ENCODE peak calls at places on chromosomes 16 and 17, in five cellular contexts. One of them, this sample, is unnamed.

GRCh38 chr16:17224859-17225258 is 245.9 kb downstream of the XYLT1 start:
- DNase-seq in CD8-positive, alpha-beta memory T cell: peak; percentile 45
- DNase-seq in heart right ventricle: peak; percentile 27
- DNase-seq in adrenal gland: peak; percentile 74
- DNase-seq in breast epithelium: peak; percentile 73
- DNase-seq in this sample: peak; percentile 38

GRCh38 chr17:47708312-47708863 is 14.4 kb downstream of the TBKBP1 start:
- DNase-seq in CD8-positive, alpha-beta memory T cell: no peak
- DNase-seq in heart right ventricle: no peak
- DNase-seq in adrenal gland: no peak
- DNase-seq in breast epithelium: no peak
- DNase-seq in this sample: peak; percentile 49

GRCh38 chr17:41812176-41813038 is at the start of gene FKBP10:
- DNase-seq in CD8-positive, alpha-beta memory T cell: peak; percentile 44
- DNase-seq in heart right ventricle: peak; percentile 64
- DNase-seq in adrenal gland: peak; percentile 74
- DNase-seq in breast epithelium: peak; percentile 36
- DNase-seq in this sample: peak; percentile 78

GRCh38 chr17:4072487-4073157 is 70.2 kb downstream of the ZZEF1 start:
- DNase-seq in CD8-positive, alpha-beta memory T cell: no peak
- DNase-seq in heart right ventricle: no peak
- DNase-seq in adrenal gland: no peak
- DNase-seq in breast epithelium: no peak
- DNase-seq in this sample: no peak

GRCh38 chr17:20184977-20185619 is 175.9 kb downstream of the SPECC1 start:
- DNase-seq in CD8-positive, alpha-beta memory T cell: no peak
- DNase-seq in heart right ventricle: no peak
- DNase-seq in adrenal gland: no peak
- DNase-seq in breast epithelium: no peak
- DNase-seq in this sample: no peak

GRCh38 chr16:10831899-10832886 is 13.6 kb upstream of the TVP23A start:
- DNase-seq in CD8-positive, alpha-beta memory T cell: no peak
- DNase-seq in heart right ventricle: no peak
- DNase-seq in adrenal gland: no peak
- DNase-seq in breast epithelium: no peak
- DNase-seq in this sample: no peak

GRCh38 chr17:40371261-40371929 is 6.9 kb upstream of the GJD3 start:
- DNase-seq in CD8-positive, alpha-beta memory T cell: peak; percentile 40
- DNase-seq in heart right ventricle: no peak
- DNase-seq in adrenal gland: no peak
- DNase-seq in breast epithelium: no peak
- DNase-seq in this sample: no peak

GRCh38 chr17:3887811-3888210 is 5.0 kb downstream of the CAMKK1 start:
- DNase-seq in CD8-positive, alpha-beta memory T cell: no peak
- DNase-seq in heart right ventricle: no peak
- DNase-seq in adrenal gland: no peak
- DNase-seq in breast epithelium: no peak
- DNase-seq in this sample: no peak

GRCh38 chr16:50246299-50247122 is 19.8 kb upstream of the ADCY7 start:
- DNase-seq in CD8-positive, alpha-beta memory T cell: no peak
- DNase-seq in heart right ventricle: peak; percentile 38
- DNase-seq in adrenal gland: no peak
- DNase-seq in breast epithelium: peak; percentile 13
- DNase-seq in this sample: peak; percentile 75

GRCh38 chr16:15495898-15496297 is 61.5 kb downstream of the BMERB1 start:
- DNase-seq in CD8-positive, alpha-beta memory T cell: no peak
- DNase-seq in heart right ventricle: no peak
- DNase-seq in adrenal gland: no peak
- DNase-seq in breast epithelium: no peak
- DNase-seq in this sample: no peak

GRCh38 chr16:14501331-14502255 is 128.5 kb downstream of the PARN start:
- DNase-seq in CD8-positive, alpha-beta memory T cell: no peak
- DNase-seq in heart right ventricle: peak; percentile 83
- DNase-seq in adrenal gland: peak; percentile 89
- DNase-seq in breast epithelium: peak; percentile 89
- DNase-seq in this sample: peak; percentile 89

GRCh38 chr17:32491371-32492280 is 4.8 kb downstream of the CDK5R1 start:
- DNase-seq in CD8-positive, alpha-beta memory T cell: no peak
- DNase-seq in heart right ventricle: no peak
- DNase-seq in adrenal gland: no peak
- DNase-seq in breast epithelium: no peak
- DNase-seq in this sample: no peak

GRCh38 chr17:62064791-62065563 is at the start of gene MED13:
- DNase-seq in CD8-positive, alpha-beta memory T cell: peak; percentile 53
- DNase-seq in heart right ventricle: peak; percentile 69
- DNase-seq in adrenal gland: peak; percentile 83
- DNase-seq in breast epithelium: peak; percentile 50
- DNase-seq in this sample: peak; percentile 75

GRCh38 chr17:48144976-48145798 is 37.6 kb downstream of the SNX11 start:
- DNase-seq in CD8-positive, alpha-beta memory T cell: no peak
- DNase-seq in heart right ventricle: no peak
- DNase-seq in adrenal gland: no peak
- DNase-seq in breast epithelium: no peak
- DNase-seq in this sample: no peak

GRCh38 chr17:12229315-12229714 is 208.6 kb downstream of the MAP2K4 start:
- DNase-seq in CD8-positive, alpha-beta memory T cell: no peak
- DNase-seq in heart right ventricle: no peak
- DNase-seq in adrenal gland: no peak
- DNase-seq in breast epithelium: no peak
- DNase-seq in this sample: no peak

GRCh38 chr16:69176033-69176780 is 10.8 kb upstream of the SNTB2 start:
- DNase-seq in CD8-positive, alpha-beta memory T cell: no peak
- DNase-seq in heart right ventricle: no peak
- DNase-seq in adrenal gland: no peak
- DNase-seq in breast epithelium: no peak
- DNase-seq in this sample: no peak

GRCh38 chr17:73749906-73750305 is 105.7 kb upstream of the SDK2 start:
- DNase-seq in CD8-positive, alpha-beta memory T cell: no peak
- DNase-seq in heart right ventricle: peak; percentile 36
- DNase-seq in adrenal gland: no peak
- DNase-seq in breast epithelium: no peak
- DNase-seq in this sample: no peak

GRCh38 chr17:57999496-58000017 is 7.5 kb downstream of the SRSF1 start:
- DNase-seq in CD8-positive, alpha-beta memory T cell: peak; percentile 63
- DNase-seq in heart right ventricle: no peak
- DNase-seq in adrenal gland: no peak
- DNase-seq in breast epithelium: no peak
- DNase-seq in this sample: no peak

GRCh38 chr16:48076455-48077012 is 79.3 kb downstream of the ABCC12 start:
- DNase-seq in CD8-positive, alpha-beta memory T cell: no peak
- DNase-seq in heart right ventricle: no peak
- DNase-seq in adrenal gland: no peak
- DNase-seq in breast epithelium: no peak
- DNase-seq in this sample: no peak

GRCh38 chr17:75950850-75951554 is 10.2 kb upstream of the FBF1 start:
- DNase-seq in CD8-positive, alpha-beta memory T cell: no peak
- DNase-seq in heart right ventricle: no peak
- DNase-seq in adrenal gland: no peak
- DNase-seq in breast epithelium: no peak
- DNase-seq in this sample: no peak

GRCh38 chr16:70575376-70575775 is 51.8 kb downstream of the SF3B3 start:
- DNase-seq in CD8-positive, alpha-beta memory T cell: no peak
- DNase-seq in heart right ventricle: no peak
- DNase-seq in adrenal gland: no peak
- DNase-seq in breast epithelium: no peak
- DNase-seq in this sample: no peak
- H3K27ac ChIP-seq in CD8-positive, alpha-beta memory T cell: no peak overlapping the region
- H3K27ac ChIP-seq in heart right ventricle: no peak overlapping the region
- H3K27ac ChIP-seq in adrenal gland: no peak overlapping the region
- H3K27ac ChIP-seq in breast epithelium: peak overlapping the region; percentile 61
- H3K27ac ChIP-seq in this sample: no peak overlapping the region

DNA sequence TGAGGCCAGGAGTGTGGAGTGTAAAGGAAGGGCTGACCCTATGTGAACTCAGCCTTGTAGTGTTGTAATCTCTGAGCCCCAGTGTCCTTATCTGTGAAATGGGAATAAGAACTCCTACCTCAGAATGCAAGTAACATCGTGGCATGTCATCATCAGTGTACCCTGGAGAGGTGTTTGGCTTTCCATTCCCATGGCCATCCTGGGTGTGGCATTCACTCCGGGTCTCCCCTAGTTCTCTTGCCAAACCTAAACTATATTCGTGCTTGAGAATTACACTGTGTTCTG is 1.9 kb downstream of the NXPH3 start:
- DNase-seq in CD8-positive, alpha-beta memory T cell: no peak
- DNase-seq in heart right ventricle: no peak
- DNase-seq in adrenal gland: no peak
- DNase-seq in breast epithelium: no peak
- DNase-seq in this sample: no peak
- H3K4me3 ChIP-seq in CD8-positive, alpha-beta memory T cell: no peak overlapping the region
- H3K4me3 ChIP-seq in heart right ventricle: peak overlapping the region; percentile 79
- H3K4me3 ChIP-seq in adrenal gland: no peak overlapping the region
- H3K4me3 ChIP-seq in breast epithelium: peak overlapping the region; percentile 68
- H3K4me3 ChIP-seq in this sample: no peak overlapping the region

GRCh38 chr17:79440251-79440650 is 170.6 kb downstream of the RBFOX3 start:
- DNase-seq in CD8-positive, alpha-beta memory T cell: no peak
- DNase-seq in heart right ventricle: no peak
- DNase-seq in adrenal gland: no peak
- DNase-seq in breast epithelium: no peak
- DNase-seq in this sample: no peak
- H3K27me3 ChIP-seq in CD8-positive, alpha-beta memory T cell: no peaks in the 10 kb centered on the region
- H3K27me3 ChIP-seq in heart right ventricle: peaks cover 70% of the 10 kb centered on the region
- H3K27me3 ChIP-seq in adrenal gland: peaks cover 6% of the 10 kb centered on the region
- H3K27me3 ChIP-seq in breast epithelium: peaks cover 48% of the 10 kb centered on the region
- H3K27me3 ChIP-seq in this sample: peaks cover 3% of the 10 kb centered on the region

GRCh38 chr16:86570542-86571196 is 4.0 kb downstream of the FOXC2 start:
- DNase-seq in CD8-positive, alpha-beta memory T cell: no peak
- DNase-seq in heart right ventricle: no peak
- DNase-seq in adrenal gland: no peak
- DNase-seq in breast epithelium: no peak
- DNase-seq in this sample: no peak

GRCh38 chr16:86571197-86571915 is 4.7 kb downstream of the FOXC2 start:
- DNase-seq in CD8-positive, alpha-beta memory T cell: no peak
- DNase-seq in heart right ventricle: no peak
- DNase-seq in adrenal gland: no peak
- DNase-seq in breast epithelium: no peak
- DNase-seq in this sample: no peak

GRCh38 chr16:86572616-86573015 is 5.7 kb upstream of the FOXL1 start:
- DNase-seq in CD8-positive, alpha-beta memory T cell: no peak
- DNase-seq in heart right ventricle: no peak
- DNase-seq in adrenal gland: no peak
- DNase-seq in breast epithelium: no peak
- DNase-seq in this sample: no peak

GRCh38 chr16:86573215-86573614 is 5.1 kb upstream of the FOXL1 start:
- DNase-seq in CD8-positive, alpha-beta memory T cell: no peak
- DNase-seq in heart right ventricle: no peak
- DNase-seq in adrenal gland: no peak
- DNase-seq in breast epithelium: no peak
- DNase-seq in this sample: no peak

DNA sequence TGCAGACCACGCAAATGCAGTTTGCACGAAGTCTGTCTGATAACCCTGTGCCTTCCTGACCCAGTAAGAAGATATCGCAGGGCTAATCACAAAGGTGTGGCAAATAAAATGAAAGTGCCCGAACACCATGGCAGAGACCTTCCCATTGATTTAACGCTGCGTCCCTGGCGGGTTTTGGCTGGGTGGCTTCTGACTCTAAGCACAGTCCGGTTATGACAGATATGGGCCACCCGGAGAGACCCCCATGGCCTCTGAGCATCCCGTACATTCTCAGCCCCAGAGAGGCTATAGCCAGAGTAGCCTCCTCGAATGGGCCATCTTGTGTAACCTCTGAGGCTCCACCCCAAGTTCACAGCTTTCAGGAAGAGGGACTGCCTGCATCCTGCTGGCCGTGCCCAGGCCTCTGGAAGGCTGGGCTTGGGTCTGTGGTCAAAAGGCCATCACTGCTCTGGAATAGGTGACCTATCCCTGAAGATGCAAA is 5.5 kb downstream of the FOXC2 start:
- DNase-seq in CD8-positive, alpha-beta memory T cell: no peak
- DNase-seq in heart right ventricle: no peak
- DNase-seq in adrenal gland: no peak
- DNase-seq in breast epithelium: no peak
- DNase-seq in this sample: no peak
- H3K27ac ChIP-seq in CD8-positive, alpha-beta memory T cell: no peak overlapping the region
- H3K27ac ChIP-seq in heart right ventricle: peak overlapping the region; percentile 61
- H3K27ac ChIP-seq in adrenal gland: no peak overlapping the region
- H3K27ac ChIP-seq in breast epithelium: no peak overlapping the region
- H3K27ac ChIP-seq in this sample: peak overlapping the region; percentile 81

DNA sequence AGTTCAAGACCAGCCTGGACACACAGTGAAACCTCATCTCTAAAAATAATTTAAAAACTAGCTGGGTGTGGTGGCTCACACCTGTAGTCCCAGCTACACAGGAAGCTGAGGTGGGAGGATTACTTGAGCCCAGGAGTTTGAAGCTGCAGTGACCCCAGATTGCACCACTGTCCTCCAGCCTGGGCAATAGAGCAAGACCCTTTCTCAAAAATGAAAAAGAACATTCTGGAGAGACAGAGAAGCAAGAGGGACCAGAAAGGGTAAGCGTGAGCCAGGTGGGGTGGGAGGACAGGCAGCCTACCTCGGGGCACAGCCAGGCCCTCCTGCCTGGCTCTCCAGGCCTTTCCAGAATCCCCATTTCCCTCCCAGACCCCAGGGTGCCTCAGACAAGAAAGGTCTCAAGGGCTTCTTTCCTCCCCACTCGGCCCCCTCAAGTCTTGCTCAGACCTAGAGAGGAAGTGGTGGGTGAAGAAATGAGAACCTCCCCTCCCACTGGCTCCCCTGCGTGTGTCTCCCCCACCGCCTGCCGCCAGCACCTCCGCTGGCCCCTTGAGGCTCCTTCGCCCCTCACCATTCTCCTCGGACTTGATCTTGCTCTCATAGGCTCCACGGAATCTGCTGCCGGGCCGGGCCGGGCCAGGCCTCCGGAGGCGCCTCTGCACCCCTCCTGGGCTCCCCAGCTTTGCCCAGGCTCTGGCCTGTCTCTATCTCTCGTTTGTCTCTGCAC is 501 bp downstream of the C16orf54 start:
- DNase-seq in CD8-positive, alpha-beta memory T cell: peak; percentile 71
- DNase-seq in heart right ventricle: no peak
- DNase-seq in adrenal gland: no peak
- DNase-seq in breast epithelium: no peak
- DNase-seq in this sample: no peak
- H3K4me3 ChIP-seq in CD8-positive, alpha-beta memory T cell: peak overlapping the region; percentile 86
- H3K4me3 ChIP-seq in heart right ventricle: no peak overlapping the region
- H3K4me3 ChIP-seq in adrenal gland: no peak overlapping the region
- H3K4me3 ChIP-seq in breast epithelium: peak overlapping the region; percentile 30
- H3K4me3 ChIP-seq in this sample: no peak overlapping the region

GRCh38 chr16:73274140-73274539 is 226.2 kb upstream of the ZFHX3 start:
- DNase-seq in CD8-positive, alpha-beta memory T cell: no peak
- DNase-seq in heart right ventricle: no peak
- DNase-seq in adrenal gland: no peak
- DNase-seq in breast epithelium: no peak
- DNase-seq in this sample: no peak
- H3K27me3 ChIP-seq in CD8-positive, alpha-beta memory T cell: no peaks in the 10 kb centered on the region
- H3K27me3 ChIP-seq in heart right ventricle: peaks cover 7% of the 10 kb centered on the region
- H3K27me3 ChIP-seq in adrenal gland: no peaks in the 10 kb centered on the region
- H3K27me3 ChIP-seq in breast epithelium: no peaks in the 10 kb centered on the region
- H3K27me3 ChIP-seq in this sample: no peaks in the 10 kb centered on the region